ENCODE peak calls at places on chromosomes 12 and 14, in seven cellular contexts. P is BJ, V is PC-9, A is lower lobe of right lung, K is GM23338, U is cardiac muscle cell, O is right lobe of liver. T is an unnamed sample.
A peak's percentile ranks its signal among the peaks of the same experiment; 100 is the strongest.

GRCh38 chr14:68939893-68940613 is 39.0 kb downstream of the ACTN1 start:
- DNase-seq in O (peak; percentile 84), U (peak; percentile 66), P (peak; percentile 92), V (peak; percentile 80), A (no peak), K (peak; percentile 44), T (no peak)

GRCh38 chr14:90810808-90811207 is 5.4 kb downstream of the TTC7B start:
- DNase-seq in U (no peak), K (no peak), V (no peak), A (no peak), P (no peak), O (no peak), T (no peak)

GRCh38 chr12:121894633-121895032 is 6.0 kb downstream of the PSMD9 start:
- DNase-seq in O (no peak), V (no peak), U (peak; percentile 23), K (peak; percentile 73), A (no peak), P (no peak), T (no peak)

GRCh38 chr12:124191024-124191359 is 103.9 kb upstream of the RFLNA start:
- DNase-seq in K (peak; percentile 54), P (no peak), U (no peak), A (no peak), V (no peak), O (no peak), T (no peak)

GRCh38 chr14:76827696-76828301 is 1.6 kb downstream of the LRRC74A start:
- DNase-seq in U (no peak), K (peak; percentile 18), P (no peak), A (no peak), V (no peak), O (no peak), T (no peak)

GRCh38 chr14:89041245-89041585 is 216.8 kb downstream of the TTC8 start:
- DNase-seq in O (peak; percentile 78), V (no peak), K (no peak), A (no peak), U (no peak), P (no peak), T (no peak)

GRCh38 chr14:68553326-68553725 is 239.5 kb downstream of the ZFP36L1 start:
- DNase-seq in P (no peak), V (no peak), U (no peak), K (no peak), O (no peak), A (no peak), T (no peak)

GRCh38 chr14:96215845-96216244 is 11.2 kb downstream of the BDKRB2 start:
- DNase-seq in U (no peak), P (no peak), V (no peak), K (no peak), A (no peak), O (no peak), T (no peak)

GRCh38 chr12:43309845-43310405 is 242.1 kb downstream of the ADAMTS20 start:
- DNase-seq in P (peak; percentile 95), K (no peak), A (no peak), V (no peak), O (no peak), U (no peak), T (no peak)

GRCh38 chr12:75364918-75365317 is 26.0 kb upstream of the GLIPR1L2 start:
- DNase-seq in K (no peak), V (no peak), P (peak; percentile 35), A (no peak), U (no peak), O (no peak), T (no peak)

GRCh38 chr14:22185191-22185590 is 403.8 kb downstream of the DAD1 start:
- DNase-seq in O (no peak), V (no peak), K (no peak), A (no peak), U (no peak), P (no peak), T (no peak)

GRCh38 chr12:100895197-100895596 is 100.6 kb downstream of the ANO4 start:
- DNase-seq in V (no peak), A (no peak), O (no peak), P (no peak), K (no peak), U (no peak), T (no peak)

GRCh38 chr14:92601757-92602417 is 88.3 kb downstream of the RIN3 start:
- DNase-seq in A (no peak), V (no peak), U (peak; percentile 50), O (no peak), K (no peak), P (no peak), T (no peak)

GRCh38 chr12:27463826-27464554 is 17.5 kb downstream of the SMCO2 start:
- DNase-seq in V (no peak), K (peak; percentile 11), P (no peak), A (peak; percentile 51), O (no peak), U (no peak), T (no peak)

GRCh38 chr12:46124132-46124847 is 133.9 kb upstream of the SCAF11 start:
- DNase-seq in P (no peak), U (no peak), K (no peak), V (no peak), O (no peak), A (no peak), T (no peak)

GRCh38 chr12:113077057-113077858 is 20.7 kb downstream of the DTX1 start:
- DNase-seq in P (no peak), O (no peak), V (no peak), U (no peak), K (peak; percentile 48), A (no peak), T (peak; percentile 69)

GRCh38 chr12:53073881-53074280 is 5.3 kb downstream of the SPRYD3 start:
- DNase-seq in U (no peak), O (no peak), V (no peak), P (no peak), K (no peak), A (no peak), T (no peak)

GRCh38 chr12:4112734-4113396 is 160.7 kb upstream of the CCND2 start:
- DNase-seq in K (no peak), O (no peak), P (no peak), U (no peak), V (no peak), A (no peak), T (no peak)

GRCh38 chr14:23146980-23147379 is 27.9 kb upstream of the CEBPE start:
- DNase-seq in V (no peak), K (no peak), U (no peak), A (no peak), O (no peak), P (no peak), T (no peak)

GRCh38 chr14:48560421-48560820 is 885.0 kb upstream of the MDGA2 start:
- DNase-seq in K (no peak), V (no peak), P (no peak), U (no peak), O (no peak), A (no peak), T (no peak)

GRCh38 chr14:48568688-48569087 is 893.3 kb upstream of the MDGA2 start:
- DNase-seq in U (no peak), O (no peak), V (no peak), P (no peak), A (no peak), K (no peak), T (no peak)

GRCh38 chr14:48568252-48568651 is 892.8 kb upstream of the MDGA2 start:
- DNase-seq in U (no peak), O (no peak), A (no peak), V (no peak), P (no peak), K (no peak), T (no peak)

DNA sequence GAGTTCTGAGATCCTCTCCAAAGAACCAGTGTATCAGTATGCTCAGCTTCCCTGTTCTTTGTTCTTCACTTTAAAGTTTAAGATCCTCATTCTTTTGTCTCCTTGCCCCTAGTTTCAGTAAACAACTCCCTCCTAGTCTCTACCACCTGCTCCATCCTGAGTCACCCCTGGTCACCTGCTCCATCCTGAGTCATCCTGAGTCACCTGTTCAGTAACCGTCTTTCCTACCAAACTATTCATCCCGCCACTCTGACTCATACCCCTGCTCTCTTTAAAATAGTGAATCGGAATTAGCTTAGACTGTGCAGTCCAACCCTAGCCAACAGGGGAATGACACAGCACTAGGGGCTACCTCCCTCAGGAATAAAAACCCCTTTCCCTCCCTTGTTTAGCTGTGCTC is 888.1 kb upstream of the MDGA2 start:
- DNase-seq in V (peak; percentile 53), U (no peak), P (no peak), K (no peak), A (no peak), O (no peak), T (no peak)
- TF ChIP-seq CTCF in V (no peak), U (no peak), P (no peak), K (no peak), A (no peak), O (no peak), T (no peak)

DNA sequence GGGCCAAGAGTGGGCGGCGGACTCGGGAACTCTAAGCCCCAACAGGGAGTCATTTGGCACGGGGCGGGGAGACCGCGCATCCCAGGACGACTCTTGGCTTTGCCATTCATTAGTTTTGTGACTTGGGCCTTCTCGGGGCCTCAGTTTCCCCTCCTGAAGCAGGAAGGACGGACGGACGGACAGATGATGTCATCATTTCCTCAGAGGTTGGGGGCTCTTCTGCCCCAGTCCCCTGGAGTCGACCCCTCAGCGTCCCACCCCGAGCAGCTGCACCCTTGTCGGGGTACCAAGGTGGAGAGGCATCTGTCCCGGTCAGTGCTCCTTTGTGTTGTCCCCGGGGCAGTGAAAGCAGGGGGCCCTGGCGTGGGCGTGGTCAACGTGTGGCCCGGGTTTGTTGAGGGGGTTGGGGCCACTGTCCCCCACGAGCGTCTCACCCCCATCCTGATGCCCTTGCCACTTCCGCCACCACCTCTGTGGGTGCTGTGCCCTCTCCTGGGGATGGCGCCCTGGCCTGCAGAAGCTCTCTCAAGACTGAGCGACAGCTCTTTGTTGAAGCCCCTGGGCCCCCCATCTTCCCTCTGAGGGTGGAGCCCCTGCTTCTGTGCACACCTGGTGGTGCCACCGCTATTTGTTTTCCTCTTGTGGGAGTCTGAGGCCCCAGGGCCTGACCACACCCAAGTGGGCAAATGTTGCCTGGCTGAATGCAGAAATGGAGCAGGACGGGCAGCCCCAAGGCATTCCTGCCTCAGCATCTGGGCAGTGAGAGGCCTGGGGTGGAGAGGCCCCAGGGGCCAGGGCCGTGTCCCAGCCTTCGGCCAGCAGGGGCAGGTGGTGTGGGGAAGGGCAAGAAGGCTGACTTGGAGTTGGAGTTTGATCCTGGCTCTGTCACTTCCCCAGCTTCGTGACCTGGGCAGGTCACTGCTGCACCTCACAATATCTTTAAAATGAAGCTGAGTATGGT is 896 bp downstream of the HHIPL1 start:
- DNase-seq in A (no peak), P (no peak), O (no peak), K (no peak), U (no peak), V (no peak), T (no peak)
- H3K4me3 ChIP-seq in A (peak overlapping the region; percentile 57), P (peak overlapping the region; percentile 33), O (peak overlapping the region; percentile 48), K (peak overlapping the region; percentile 73), U (peak overlapping the region; percentile 11), V (no peak overlapping the region), T (no peak overlapping the region)

GRCh38 chr12:106590601-106591000 is 7.8 kb downstream of the RFX4 start:
- DNase-seq in A (no peak), K (no peak), P (no peak), O (no peak), U (no peak), V (no peak), T (no peak)
- H3K27me3 ChIP-seq in A (peaks cover 83% of the 10 kb centered on the region), K (peaks cover 100% of the 10 kb centered on the region), P (peaks cover 26% of the 10 kb centered on the region), O (peaks cover 6% of the 10 kb centered on the region), U (peaks cover 100% of the 10 kb centered on the region), V (peaks cover 53% of the 10 kb centered on the region), T (no peaks in the 10 kb centered on the region)

GRCh38 chr12:8922544-8922943 is 8.2 kb downstream of the PHC1 start:
- DNase-seq in A (no peak), U (no peak), P (no peak), V (no peak), O (no peak), K (peak; percentile 11), T (no peak)
- TF ChIP-seq CTCF in A (no peak), U (no peak), P (no peak), V (no peak), O (no peak), K (peak; percentile 21), T (peak; percentile 3)

GRCh38 chr12:109020750-109021380 is at the start of gene SVOP:
- DNase-seq in K (peak; percentile 95), A (peak; percentile 79), O (peak; percentile 77), P (peak; percentile 1), V (peak; percentile 42), U (peak; percentile 94), T (peak; percentile 23)
- H3K4me3 ChIP-seq in K (peak within 1 kb of the TSS; percentile 54), A (no peak within 1 kb of the TSS), O (no peak within 1 kb of the TSS), P (no peak within 1 kb of the TSS), V (no peak within 1 kb of the TSS), U (no peak within 1 kb of the TSS), T (no peak within 1 kb of the TSS)